ENCODE peak calls at places on chromosomes 4 and X, in nine cellular contexts. One of them, this sample, is unnamed. For H3K27me3, the result is how much of the 10 kb centered on the place peaks cover.

GRCh38 chrX:46624090-46624786 is 50.7 kb downstream of the CHST7 start:
- DNase-seq in Peyer's patch: no peak
- DNase-seq in astrocyte: no peak
- DNase-seq in PC-9: no peak
- DNase-seq in pancreas: no peak
- DNase-seq in IMR-90: no peak
- DNase-seq in heart right ventricle: no peak
- DNase-seq in fibroblast of lung: no peak
- DNase-seq in neural progenitor cell: no peak
- DNase-seq in this sample: no peak

GRCh38 chrX:74325130-74326059 is 21.4 kb downstream of the ZCCHC13 start:
- DNase-seq in Peyer's patch: no peak
- DNase-seq in astrocyte: no peak
- DNase-seq in PC-9: no peak
- DNase-seq in pancreas: no peak
- DNase-seq in IMR-90: no peak
- DNase-seq in heart right ventricle: no peak
- DNase-seq in fibroblast of lung: no peak
- DNase-seq in neural progenitor cell: peak
- DNase-seq in this sample: no peak

GRCh38 chrX:71815906-71816156 is 52.7 kb downstream of the CXorf49B start:
- DNase-seq in Peyer's patch: no peak
- DNase-seq in astrocyte: no peak
- DNase-seq in PC-9: no peak
- DNase-seq in pancreas: no peak
- DNase-seq in IMR-90: no peak
- DNase-seq in heart right ventricle: no peak
- DNase-seq in fibroblast of lung: no peak
- DNase-seq in neural progenitor cell: no peak
- DNase-seq in this sample: no peak

GRCh38 chrX:45903781-45904201 is 641.4 kb downstream of the ZNF674 start:
- DNase-seq in Peyer's patch: no peak
- DNase-seq in astrocyte: no peak
- DNase-seq in PC-9: peak
- DNase-seq in pancreas: no peak
- DNase-seq in IMR-90: no peak
- DNase-seq in heart right ventricle: no peak
- DNase-seq in fibroblast of lung: no peak
- DNase-seq in neural progenitor cell: peak
- DNase-seq in this sample: no peak

GRCh38 chrX:30713061-30713525 is 59.9 kb downstream of the GK start:
- DNase-seq in Peyer's patch: peak
- DNase-seq in astrocyte: peak
- DNase-seq in PC-9: peak
- DNase-seq in pancreas: no peak
- DNase-seq in IMR-90: peak
- DNase-seq in heart right ventricle: no peak
- DNase-seq in fibroblast of lung: peak
- DNase-seq in neural progenitor cell: peak
- DNase-seq in this sample: peak

GRCh38 chr4:83139514-83140156 is 25.1 kb upstream of the PLAC8 start:
- DNase-seq in Peyer's patch: no peak
- DNase-seq in astrocyte: no peak
- DNase-seq in PC-9: no peak
- DNase-seq in pancreas: no peak
- DNase-seq in IMR-90: no peak
- DNase-seq in heart right ventricle: no peak
- DNase-seq in fibroblast of lung: no peak
- DNase-seq in neural progenitor cell: no peak
- DNase-seq in this sample: no peak

GRCh38 chrX:68941385-68941952 is 112.6 kb downstream of the EFNB1 start:
- DNase-seq in Peyer's patch: no peak
- DNase-seq in astrocyte: peak
- DNase-seq in PC-9: no peak
- DNase-seq in pancreas: no peak
- DNase-seq in IMR-90: peak
- DNase-seq in heart right ventricle: no peak
- DNase-seq in fibroblast of lung: peak
- DNase-seq in neural progenitor cell: no peak
- DNase-seq in this sample: no peak

GRCh38 chr4:107751670-107752069 is 31.6 kb upstream of the PAPSS1 start:
- DNase-seq in Peyer's patch: no peak
- DNase-seq in astrocyte: no peak
- DNase-seq in PC-9: no peak
- DNase-seq in pancreas: no peak
- DNase-seq in IMR-90: peak
- DNase-seq in heart right ventricle: no peak
- DNase-seq in fibroblast of lung: no peak
- DNase-seq in neural progenitor cell: no peak
- DNase-seq in this sample: no peak

DNA sequence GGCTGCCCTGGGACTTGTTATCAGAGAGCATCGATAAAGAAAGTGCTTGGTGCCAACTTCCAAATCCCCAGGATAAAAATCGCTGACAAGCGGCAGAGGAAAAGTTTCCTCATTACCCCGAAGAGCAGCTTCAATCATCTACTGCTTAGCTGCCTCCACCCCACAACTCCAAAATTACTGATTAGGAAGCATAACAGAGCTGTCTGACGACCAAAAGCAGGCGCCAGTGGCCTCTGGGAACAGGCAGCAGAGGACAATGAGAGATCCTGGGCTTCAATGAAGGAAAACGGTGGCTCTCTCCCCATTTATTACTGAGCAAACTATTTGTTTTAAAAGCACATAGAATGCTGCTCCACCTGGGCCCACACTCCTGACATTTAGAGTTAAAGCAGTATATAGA is 20.6 kb downstream of the BCOR start:
- DNase-seq in Peyer's patch: no peak
- DNase-seq in astrocyte: no peak
- DNase-seq in PC-9: no peak
- DNase-seq in pancreas: peak
- DNase-seq in IMR-90: no peak
- DNase-seq in heart right ventricle: no peak
- DNase-seq in fibroblast of lung: no peak
- DNase-seq in neural progenitor cell: no peak
- DNase-seq in this sample: no peak
- H3K27me3 ChIP-seq in Peyer's patch: under half
- H3K27me3 ChIP-seq in astrocyte: under half
- H3K27me3 ChIP-seq in PC-9: under half
- H3K27me3 ChIP-seq in pancreas: under half
- H3K27me3 ChIP-seq in IMR-90: under half
- H3K27me3 ChIP-seq in heart right ventricle: under half
- H3K27me3 ChIP-seq in fibroblast of lung: under half
- H3K27me3 ChIP-seq in neural progenitor cell: under half
- H3K27me3 ChIP-seq in this sample: under half

GRCh38 chrX:3351287-3351686 is 4.8 kb upstream of the MXRA5 start:
- DNase-seq in Peyer's patch: no peak
- DNase-seq in astrocyte: no peak
- DNase-seq in PC-9: no peak
- DNase-seq in pancreas: no peak
- DNase-seq in IMR-90: no peak
- DNase-seq in heart right ventricle: no peak
- DNase-seq in fibroblast of lung: no peak
- DNase-seq in neural progenitor cell: no peak
- DNase-seq in this sample: no peak

GRCh38 chrX:3348191-3348590 is 1.7 kb upstream of the MXRA5 start:
- DNase-seq in Peyer's patch: no peak
- DNase-seq in astrocyte: no peak
- DNase-seq in PC-9: no peak
- DNase-seq in pancreas: no peak
- DNase-seq in IMR-90: no peak
- DNase-seq in heart right ventricle: no peak
- DNase-seq in fibroblast of lung: no peak
- DNase-seq in neural progenitor cell: no peak
- DNase-seq in this sample: no peak

GRCh38 chrX:3346436-3347329 is at the start of gene MXRA5:
- DNase-seq in Peyer's patch: no peak
- DNase-seq in astrocyte: peak
- DNase-seq in PC-9: no peak
- DNase-seq in pancreas: peak
- DNase-seq in IMR-90: peak
- DNase-seq in heart right ventricle: peak
- DNase-seq in fibroblast of lung: peak
- DNase-seq in neural progenitor cell: peak
- DNase-seq in this sample: no peak

DNA sequence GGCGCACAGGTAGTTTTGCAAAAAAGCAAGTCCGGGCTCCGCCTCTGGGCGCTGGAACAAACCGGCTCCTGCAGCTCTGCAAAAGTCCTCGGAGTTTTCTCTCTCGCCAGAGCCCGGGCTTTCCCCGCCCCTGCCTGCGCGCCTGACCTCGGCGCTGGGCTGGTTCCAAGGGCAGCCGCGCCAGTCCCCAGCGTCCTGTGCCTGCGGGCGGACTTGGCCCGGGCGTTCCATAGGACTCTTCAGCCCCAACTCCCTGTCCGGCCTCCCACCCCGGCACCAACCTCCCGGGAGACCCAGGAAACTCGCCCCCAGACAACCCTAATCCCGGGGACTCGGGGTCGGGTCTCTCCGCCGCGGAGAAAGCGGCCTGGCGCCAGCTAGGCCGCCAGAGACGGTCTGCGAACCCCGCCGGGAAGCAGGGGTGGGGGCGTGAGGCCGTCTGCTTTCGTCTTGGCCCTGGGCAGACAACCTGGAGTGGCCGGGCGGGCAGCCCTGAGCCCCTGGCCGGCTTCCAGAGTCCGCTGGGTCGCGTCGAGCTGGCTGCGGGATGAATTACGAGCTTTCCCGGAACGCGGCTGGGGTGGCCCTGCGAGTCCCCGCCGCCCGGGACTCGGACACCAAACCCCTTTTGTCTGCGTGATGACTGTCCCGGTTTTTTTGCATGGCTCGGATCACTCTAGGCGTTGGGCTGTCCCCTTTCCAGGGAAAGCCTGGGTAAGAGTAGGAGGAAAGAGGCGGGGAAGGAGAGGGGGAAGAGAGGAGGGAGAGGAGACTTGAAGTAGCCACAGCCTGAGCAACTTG is 971 bp downstream of the MXRA5 start:
- DNase-seq in Peyer's patch: no peak
- DNase-seq in astrocyte: peak
- DNase-seq in PC-9: no peak
- DNase-seq in pancreas: peak
- DNase-seq in IMR-90: no peak
- DNase-seq in heart right ventricle: peak
- DNase-seq in fibroblast of lung: peak
- DNase-seq in neural progenitor cell: peak
- DNase-seq in this sample: no peak
- H3K27ac ChIP-seq in Peyer's patch: peak
- H3K27ac ChIP-seq in astrocyte: no peak
- H3K27ac ChIP-seq in PC-9: no peak
- H3K27ac ChIP-seq in pancreas: peak
- H3K27ac ChIP-seq in IMR-90: no peak
- H3K27ac ChIP-seq in heart right ventricle: peak
- H3K27ac ChIP-seq in fibroblast of lung: no peak
- H3K27ac ChIP-seq in neural progenitor cell: no peak
- H3K27ac ChIP-seq in this sample: no peak

GRCh38 chr4:89562715-89563114 is 255.1 kb upstream of the GPRIN3 start:
- DNase-seq in Peyer's patch: no peak
- DNase-seq in astrocyte: no peak
- DNase-seq in PC-9: no peak
- DNase-seq in pancreas: no peak
- DNase-seq in IMR-90: peak
- DNase-seq in heart right ventricle: no peak
- DNase-seq in fibroblast of lung: no peak
- DNase-seq in neural progenitor cell: no peak
- DNase-seq in this sample: no peak

GRCh38 chr4:89563431-89563830 is 255.8 kb upstream of the GPRIN3 start:
- DNase-seq in Peyer's patch: no peak
- DNase-seq in astrocyte: no peak
- DNase-seq in PC-9: no peak
- DNase-seq in pancreas: no peak
- DNase-seq in IMR-90: no peak
- DNase-seq in heart right ventricle: no peak
- DNase-seq in fibroblast of lung: no peak
- DNase-seq in neural progenitor cell: no peak
- DNase-seq in this sample: no peak

GRCh38 chr4:89561051-89561450 is 253.5 kb upstream of the GPRIN3 start:
- DNase-seq in Peyer's patch: no peak
- DNase-seq in astrocyte: no peak
- DNase-seq in PC-9: no peak
- DNase-seq in pancreas: no peak
- DNase-seq in IMR-90: no peak
- DNase-seq in heart right ventricle: no peak
- DNase-seq in fibroblast of lung: no peak
- DNase-seq in neural progenitor cell: peak
- DNase-seq in this sample: no peak

GRCh38 chr4:89556596-89557305 is 249.2 kb upstream of the GPRIN3 start:
- DNase-seq in Peyer's patch: no peak
- DNase-seq in astrocyte: no peak
- DNase-seq in PC-9: no peak
- DNase-seq in pancreas: no peak
- DNase-seq in IMR-90: peak
- DNase-seq in heart right ventricle: no peak
- DNase-seq in fibroblast of lung: no peak
- DNase-seq in neural progenitor cell: no peak
- DNase-seq in this sample: no peak

DNA sequence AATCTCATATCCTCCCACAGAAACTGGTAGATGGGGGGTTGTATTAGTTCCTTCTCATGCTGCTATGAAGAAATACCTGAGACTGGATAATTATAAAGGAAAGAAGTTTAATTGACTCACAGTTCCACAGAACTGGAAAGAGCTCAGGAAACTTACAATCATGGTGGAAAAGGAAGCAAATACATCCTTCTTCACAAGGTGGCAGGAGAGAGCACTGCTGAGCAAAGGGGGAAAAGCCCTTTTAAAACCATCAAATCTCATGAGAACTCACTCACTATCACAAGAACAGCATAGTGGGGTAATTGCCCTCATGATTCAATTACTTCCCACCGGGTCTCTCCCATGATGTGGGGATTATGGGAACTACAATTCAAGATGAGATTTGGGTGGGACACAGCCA is 250.5 kb upstream of the GPRIN3 start:
- DNase-seq in Peyer's patch: no peak
- DNase-seq in astrocyte: no peak
- DNase-seq in PC-9: no peak
- DNase-seq in pancreas: no peak
- DNase-seq in IMR-90: no peak
- DNase-seq in heart right ventricle: no peak
- DNase-seq in fibroblast of lung: no peak
- DNase-seq in neural progenitor cell: peak
- DNase-seq in this sample: no peak
- TF ChIP-seq CTCF in Peyer's patch: peak
- TF ChIP-seq CTCF in astrocyte: peak
- TF ChIP-seq CTCF in PC-9: no peak
- TF ChIP-seq CTCF in pancreas: no peak
- TF ChIP-seq CTCF in IMR-90: peak
- TF ChIP-seq CTCF in heart right ventricle: no peak
- TF ChIP-seq CTCF in fibroblast of lung: peak
- TF ChIP-seq CTCF in neural progenitor cell: peak
- TF ChIP-seq CTCF in this sample: no peak

GRCh38 chr4:54093609-54094240 is 6.2 kb upstream of the GSX2 start:
- DNase-seq in Peyer's patch: no peak
- DNase-seq in astrocyte: no peak
- DNase-seq in PC-9: no peak
- DNase-seq in pancreas: no peak
- DNase-seq in IMR-90: no peak
- DNase-seq in heart right ventricle: no peak
- DNase-seq in fibroblast of lung: no peak
- DNase-seq in neural progenitor cell: peak
- DNase-seq in this sample: peak

GRCh38 chr4:54097152-54097551 is 2.8 kb upstream of the GSX2 start:
- DNase-seq in Peyer's patch: no peak
- DNase-seq in astrocyte: no peak
- DNase-seq in PC-9: no peak
- DNase-seq in pancreas: no peak
- DNase-seq in IMR-90: no peak
- DNase-seq in heart right ventricle: no peak
- DNase-seq in fibroblast of lung: no peak
- DNase-seq in neural progenitor cell: no peak
- DNase-seq in this sample: no peak

GRCh38 chr4:54094449-54094848 is 5.5 kb upstream of the GSX2 start:
- DNase-seq in Peyer's patch: no peak
- DNase-seq in astrocyte: no peak
- DNase-seq in PC-9: no peak
- DNase-seq in pancreas: no peak
- DNase-seq in IMR-90: no peak
- DNase-seq in heart right ventricle: no peak
- DNase-seq in fibroblast of lung: peak
- DNase-seq in neural progenitor cell: peak
- DNase-seq in this sample: no peak

GRCh38 chr4:54096563-54096962 is 3.4 kb upstream of the GSX2 start:
- DNase-seq in Peyer's patch: no peak
- DNase-seq in astrocyte: no peak
- DNase-seq in PC-9: no peak
- DNase-seq in pancreas: no peak
- DNase-seq in IMR-90: no peak
- DNase-seq in heart right ventricle: no peak
- DNase-seq in fibroblast of lung: no peak
- DNase-seq in neural progenitor cell: peak
- DNase-seq in this sample: no peak

GRCh38 chr4:54095110-54095800 is 4.7 kb upstream of the GSX2 start:
- DNase-seq in Peyer's patch: no peak
- DNase-seq in astrocyte: no peak
- DNase-seq in PC-9: no peak
- DNase-seq in pancreas: no peak
- DNase-seq in IMR-90: no peak
- DNase-seq in heart right ventricle: no peak
- DNase-seq in fibroblast of lung: no peak
- DNase-seq in neural progenitor cell: peak
- DNase-seq in this sample: no peak
- H3K27me3 ChIP-seq in Peyer's patch: under half
- H3K27me3 ChIP-seq in astrocyte: half or more
- H3K27me3 ChIP-seq in PC-9: under half
- H3K27me3 ChIP-seq in pancreas: under half
- H3K27me3 ChIP-seq in IMR-90: under half
- H3K27me3 ChIP-seq in heart right ventricle: half or more
- H3K27me3 ChIP-seq in fibroblast of lung: under half
- H3K27me3 ChIP-seq in neural progenitor cell: half or more
- H3K27me3 ChIP-seq in this sample: half or more

This sample was measured in CD4-positive, alpha-beta T cell.